ENCODE peak calls at places on chromosomes 5 and 9, in five cellular contexts. A is A549, I is HepG2, E is GM12878, C is H1. U is an unnamed sample.

GRCh38 chr5:142499591-142500384 is 175.0 kb upstream of the SPRY4 start:
- DNase-seq in A (no peak), I (peak), E (no peak), C (no peak), U (no peak)

GRCh38 chr9:119216891-119217290 is 152.3 kb downstream of the BRINP1 start:
- DNase-seq in A (no peak), I (no peak), E (no peak), C (no peak), U (no peak)

GRCh38 chr9:92534199-92535159 is 1.3 kb downstream of the ECM2 start:
- DNase-seq in A (no peak), I (no peak), E (peak), C (no peak), U (no peak)

GRCh38 chr9:121765021-121765950 is 113.9 kb downstream of the DAB2IP start:
- DNase-seq in A (no peak), I (peak), E (no peak), C (no peak), U (no peak)

GRCh38 chr5:34584165-34584564 is 72.0 kb upstream of the RAI14 start:
- DNase-seq in A (no peak), I (no peak), E (no peak), C (no peak), U (no peak)

GRCh38 chr9:79123419-79123818 is 448.3 kb upstream of the TLE4 start:
- DNase-seq in A (no peak), I (no peak), E (no peak), C (no peak), U (no peak)

GRCh38 chr5:155594270-155594669 is 580.7 kb downstream of the KIF4B start:
- DNase-seq in A (no peak), I (no peak), E (no peak), C (no peak), U (no peak)

GRCh38 chr9:108562176-108562575 is 293.6 kb downstream of the ACTL7B start:
- DNase-seq in A (no peak), I (no peak), E (no peak), C (no peak), U (no peak)

GRCh38 chr5:3650868-3651267 is 55.2 kb downstream of the IRX1 start:
- DNase-seq in A (no peak), I (no peak), E (no peak), C (no peak), U (no peak)

GRCh38 chr5:82234880-82235279 is 43.3 kb downstream of the RPS23 start:
- DNase-seq in A (no peak), I (no peak), E (no peak), C (no peak), U (no peak)

GRCh38 chr5:160423025-160423554 is 1.4 kb downstream of the PTTG1 start:
- DNase-seq in A (no peak), I (no peak), E (no peak), C (no peak), U (no peak)

GRCh38 chr9:28287413-28287812 is 714.1 kb upstream of the C9orf72 start:
- DNase-seq in A (no peak), I (no peak), E (no peak), C (no peak), U (no peak)

GRCh38 chr5:69007726-69008368 is 86.0 kb upstream of the SLC30A5 start:
- DNase-seq in A (peak), I (peak), E (peak), C (peak), U (peak)

GRCh38 chr5:9832921-9833320 is 202.8 kb upstream of the TAS2R1 start:
- DNase-seq in A (no peak), I (no peak), E (no peak), C (no peak), U (no peak)

GRCh38 chr5:25241981-25242380 is 597.2 kb upstream of the CDH10 start:
- DNase-seq in A (no peak), I (no peak), E (no peak), C (no peak), U (no peak)

GRCh38 chr5:173327084-173327947 is 898 bp downstream of the STC2 start:
- DNase-seq in A (peak), I (no peak), E (no peak), C (no peak), U (peak)

GRCh38 chr5:178460598-178461425 is 129.4 kb downstream of the COL23A1 start:
- DNase-seq in A (peak), I (peak), E (no peak), C (peak), U (peak)

GRCh38 chr5:94181940-94182339 is 436.5 kb downstream of the KIAA0825 start:
- DNase-seq in A (no peak), I (peak), E (no peak), C (no peak), U (no peak)

GRCh38 chr9:12696931-12697622 is 3.9 kb downstream of the TYRP1 start:
- DNase-seq in A (no peak), I (no peak), E (no peak), C (no peak), U (no peak)

GRCh38 chr5:72108200-72109050 is 1.1 kb downstream of the MAP1B start:
- DNase-seq in A (peak), I (peak), E (no peak), C (peak), U (peak)

GRCh38 chr5:37533851-37534250 is 154.7 kb downstream of the WDR70 start:
- DNase-seq in A (no peak), I (no peak), E (no peak), C (no peak), U (no peak)

GRCh38 chr5:74035521-74035937 is 409.5 kb downstream of the ARHGEF28 start:
- DNase-seq in A (peak), I (peak), E (peak), C (no peak), U (peak)

GRCh38 chr9:114065304-114065703 is 12.8 kb downstream of the AMBP start:
- DNase-seq in A (no peak), I (no peak), E (no peak), C (peak), U (no peak)

GRCh38 chr9:126108240-126108639 is 218.4 kb upstream of the MVB12B start:
- DNase-seq in A (no peak), I (no peak), E (no peak), C (peak), U (no peak)

GRCh38 chr5:181204561-181205401 is at the start of gene TRIM7:
- DNase-seq in A (peak), I (no peak), E (no peak), C (no peak), U (peak)

GRCh38 chr5:142977363-142978051 is 207.3 kb downstream of the ARHGAP26 start:
- DNase-seq in A (no peak), I (no peak), E (peak), C (no peak), U (peak)

GRCh38 chr9:26131891-26132290 is 453.6 kb upstream of the TUSC1 start:
- DNase-seq in A (no peak), I (no peak), E (no peak), C (no peak), U (no peak)

GRCh38 chr5:37735649-37736347 is 104.0 kb downstream of the GDNF start:
- DNase-seq in A (no peak), I (no peak), E (no peak), C (no peak), U (no peak)

GRCh38 chr9:107312651-107313050 is 29.6 kb downstream of the RAD23B start:
- DNase-seq in A (no peak), I (no peak), E (no peak), C (no peak), U (no peak)

GRCh38 chr5:15326471-15326870 is 173.5 kb upstream of the FBXL7 start:
- DNase-seq in A (no peak), I (no peak), E (no peak), C (no peak), U (no peak)

GRCh38 chr5:111453747-111454146 is 58.6 kb downstream of the STARD4 start:
- DNase-seq in A (no peak), I (no peak), E (no peak), C (no peak), U (no peak)

GRCh38 chr9:37229882-37230482 is 109.6 kb downstream of the ZCCHC7 start:
- DNase-seq in A (peak), I (no peak), E (no peak), C (no peak), U (no peak)

GRCh38 chr9:135567311-135567710 is 5.8 kb downstream of the PAEP start:
- DNase-seq in A (no peak), I (no peak), E (no peak), C (no peak), U (no peak)
- TF ChIP-seq HDAC2 in A (no peak), I (no peak), E (no peak), C (no peak), U (no peak)

GRCh38 chr9:128528445-128529160 is 23.8 kb upstream of the SPTAN1 start:
- DNase-seq in A (no peak), I (no peak), E (no peak), C (no peak), U (no peak)

GRCh38 chr9:128521955-128522354 is 17.4 kb downstream of the GLE1 start:
- DNase-seq in A (no peak), I (no peak), E (no peak), C (no peak), U (no peak)

GRCh38 chr9:128526729-128527128 is 22.2 kb downstream of the GLE1 start:
- DNase-seq in A (no peak), I (no peak), E (no peak), C (no peak), U (no peak)

GRCh38 chr9:128529191-128529590 is 23.2 kb upstream of the SPTAN1 start:
- DNase-seq in A (no peak), I (no peak), E (no peak), C (no peak), U (no peak)

GRCh38 chr9:128523199-128523925 is 18.8 kb downstream of the GLE1 start:
- DNase-seq in A (no peak), I (no peak), E (no peak), C (no peak), U (no peak)
- TF ChIP-seq HDAC2 in A (no peak), I (no peak), E (no peak), C (no peak), U (no peak)

GRCh38 chr5:5492087-5492933 is 69.8 kb downstream of the ICE1 start:
- DNase-seq in A (peak), I (peak), E (peak), C (no peak), U (peak)
- TF ChIP-seq HDAC2 in A (no peak), I (no peak), E (no peak), C (no peak), U (no peak)

GRCh38 chr9:98781588-98782383 is 14.6 kb downstream of the ANKS6 start:
- DNase-seq in A (peak), I (peak), E (no peak), C (peak), U (peak)
- TF ChIP-seq HDAC2 in A (no peak), I (no peak), E (no peak), C (no peak), U (no peak)

DNA sequence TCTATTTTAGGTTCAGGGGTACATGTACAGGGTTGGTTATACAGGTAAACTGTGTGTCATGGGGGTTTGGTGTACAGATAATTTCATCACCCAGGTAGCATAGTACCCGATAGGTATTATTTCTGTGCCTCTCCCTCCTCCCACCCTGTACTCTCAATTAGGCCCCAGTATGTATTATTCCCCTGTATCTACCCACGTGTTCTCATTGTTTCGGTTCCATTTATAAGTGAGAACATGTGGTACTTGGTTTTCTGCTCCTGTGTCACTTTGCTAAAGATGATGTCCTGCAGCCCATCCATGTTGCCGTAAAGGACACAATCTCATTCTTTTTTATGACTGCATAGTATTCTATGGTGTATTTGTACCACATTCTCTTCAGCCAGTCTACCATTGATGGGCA is 96.8 kb upstream of the SLC24A2 start:
- DNase-seq in A (no peak), I (no peak), E (no peak), C (no peak), U (no peak)
- TF ChIP-seq HDAC2 in A (no peak), I (no peak), E (no peak), C (no peak), U (no peak)

GRCh38 chr9:131477816-131478419 is 24.8 kb upstream of the POMT1 start:
- DNase-seq in A (no peak), I (no peak), E (no peak), C (no peak), U (no peak)
- TF ChIP-seq HDAC2 in A (no peak), I (no peak), E (no peak), C (no peak), U (no peak)